ENCODE peak calls at places on chromosomes 12 and 14, in six cellular contexts. K is K562, M is A549, J is WTC11, E is H1, W is HepG2. C is an unnamed sample.

GRCh38 chr12:90069711-90070110 is 361.1 kb upstream of the ATP2B1 start:
- DNase-seq in K (no peak), M (no peak), J (no peak), E (no peak), W (no peak), C (no peak)

GRCh38 chr12:49932746-49933145 is 17.8 kb upstream of the AQP2 start:
- DNase-seq in K (no peak), M (no peak), J (no peak), E (no peak), W (no peak), C (no peak)

GRCh38 chr12:123427036-123427769 is 9.3 kb downstream of the RILPL2 start:
- DNase-seq in K (no peak), M (no peak), J (no peak), E (no peak), W (no peak), C (no peak)

GRCh38 chr14:104138098-104138890 is at the start of gene KIF26A:
- DNase-seq in K (peak), M (peak), J (peak), E (no peak), W (no peak), C (peak)

GRCh38 chr14:77141592-77142288 is at the start of gene ZDHHC22:
- DNase-seq in K (no peak), M (peak), J (peak), E (no peak), W (no peak), C (no peak)

GRCh38 chr14:102474934-102475333 is 34.6 kb downstream of the ANKRD9 start:
- DNase-seq in K (no peak), M (no peak), J (no peak), E (no peak), W (no peak), C (no peak)

GRCh38 chr12:11718105-11718504 is 68.6 kb downstream of the ETV6 start:
- DNase-seq in K (no peak), M (no peak), J (no peak), E (no peak), W (no peak), C (no peak)

GRCh38 chr12:67892289-67892688 is 97.0 kb upstream of the IFNG-AS1 start:
- DNase-seq in K (no peak), M (no peak), J (no peak), E (no peak), W (no peak), C (no peak)

GRCh38 chr14:52377940-52378339 is 63.8 kb downstream of the PTGER2 start:
- DNase-seq in K (no peak), M (no peak), J (peak), E (no peak), W (no peak), C (no peak)

GRCh38 chr12:105706321-105706972 is 376.0 kb downstream of the C12orf75 start:
- DNase-seq in K (no peak), M (no peak), J (no peak), E (peak), W (no peak), C (peak)

GRCh38 chr12:39831587-39832315 is 212.1 kb upstream of the ABCD2 start:
- DNase-seq in K (no peak), M (peak), J (no peak), E (no peak), W (peak), C (peak)

GRCh38 chr12:131511803-131512564 is 198.9 kb upstream of the SFSWAP start:
- DNase-seq in K (no peak), M (no peak), J (no peak), E (no peak), W (no peak), C (no peak)

GRCh38 chr12:95215925-95216324 is 1.3 kb downstream of the FGD6 start:
- DNase-seq in K (no peak), M (peak), J (no peak), E (no peak), W (peak), C (peak)

GRCh38 chr12:67957383-67957782 is 31.9 kb upstream of the IFNG-AS1 start:
- DNase-seq in K (no peak), M (no peak), J (no peak), E (no peak), W (no peak), C (no peak)

GRCh38 chr12:128258866-128259555 is 8.0 kb upstream of the TMEM132C start:
- DNase-seq in K (no peak), M (no peak), J (no peak), E (no peak), W (no peak), C (no peak)

GRCh38 chr12:3225154-3225795 is 148.1 kb downstream of the TSPAN9 start:
- DNase-seq in K (no peak), M (no peak), J (no peak), E (no peak), W (no peak), C (peak)

GRCh38 chr12:125272252-125272980 is 207.2 kb downstream of the AACS start:
- DNase-seq in K (no peak), M (no peak), J (no peak), E (no peak), W (no peak), C (no peak)

GRCh38 chr14:20262642-20263128 is 23.6 kb downstream of the OR11H4 start:
- DNase-seq in K (no peak), M (peak), J (no peak), E (no peak), W (no peak), C (no peak)

GRCh38 chr12:50598321-50598862 is 93.6 kb downstream of the DIP2B start:
- DNase-seq in K (no peak), M (no peak), J (no peak), E (no peak), W (no peak), C (no peak)

GRCh38 chr14:24084439-24084838 is 9.7 kb upstream of the PCK2 start:
- DNase-seq in K (no peak), M (no peak), J (no peak), E (no peak), W (no peak), C (no peak)

GRCh38 chr12:122862110-122862634 is 26.9 kb downstream of the HIP1R start:
- DNase-seq in K (no peak), M (no peak), J (peak), E (no peak), W (no peak), C (no peak)

GRCh38 chr12:57744194-57744776 is 554 bp upstream of the TSPAN31 start:
- DNase-seq in K (peak), M (peak), J (peak), E (no peak), W (no peak), C (no peak)

DNA sequence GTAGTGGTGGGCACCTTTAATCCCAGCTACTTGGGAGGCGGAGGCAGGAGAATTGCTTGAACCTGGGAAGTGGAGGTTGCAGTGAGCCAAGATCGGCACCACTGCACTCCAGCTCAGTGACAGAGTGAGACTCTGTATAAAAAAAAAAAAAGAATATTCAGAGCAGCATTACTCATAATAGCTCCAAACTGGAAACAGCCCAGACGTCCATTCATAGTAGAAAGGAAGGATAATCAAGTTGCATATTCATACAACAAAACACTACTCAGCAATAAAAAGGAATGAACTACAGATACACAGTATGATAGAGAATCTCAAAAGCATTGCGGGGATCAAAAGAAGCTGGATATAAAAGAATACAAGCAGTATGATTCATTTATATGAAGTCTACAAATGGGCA is 19.1 kb downstream of the TMEM30B start:
- DNase-seq in K (no peak), M (no peak), J (no peak), E (no peak), W (no peak), C (no peak)
- TF ChIP-seq JUN in K (no peak), M (no peak), J (no peak), E (no peak), W (no peak), C (no peak)

DNA sequence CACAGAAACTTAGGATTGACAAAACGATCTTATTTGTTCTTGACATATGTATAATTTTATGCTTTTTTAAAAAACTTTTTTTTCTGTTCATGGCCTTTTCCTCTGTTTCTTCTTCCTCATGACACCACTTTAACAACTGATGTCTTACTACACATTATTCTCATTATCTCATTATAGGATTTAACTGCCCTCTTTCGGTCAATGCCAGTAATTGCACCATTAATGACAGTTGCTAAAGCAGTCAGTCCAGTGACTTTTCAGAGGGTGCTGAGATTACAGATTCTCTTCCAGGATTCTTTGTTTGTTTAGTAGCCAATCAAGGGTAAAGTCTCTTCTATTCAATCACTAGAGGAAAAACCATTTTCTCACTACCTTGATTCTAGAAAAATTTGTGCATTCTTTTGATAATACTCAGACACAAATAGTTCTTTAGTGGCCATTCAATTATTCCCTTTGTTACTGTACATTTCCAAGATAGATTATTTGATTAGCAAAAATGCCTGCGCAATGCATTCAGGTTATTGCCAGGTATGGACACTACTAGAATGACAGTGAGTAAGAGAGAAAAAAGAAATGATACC is 50.1 kb downstream of the KLRG1 start:
- DNase-seq in K (peak), M (peak), J (no peak), E (no peak), W (peak), C (peak)
- TF ChIP-seq JUN in K (no peak), M (no peak), J (no peak), E (no peak), W (no peak), C (no peak)

GRCh38 chr12:15627995-15628945 is 160.9 kb downstream of the EPS8 start:
- DNase-seq in K (no peak), M (peak), J (no peak), E (no peak), W (peak), C (peak)
- TF ChIP-seq JUN in K (no peak), M (no peak), J (no peak), E (no peak), W (no peak), C (no peak)

DNA sequence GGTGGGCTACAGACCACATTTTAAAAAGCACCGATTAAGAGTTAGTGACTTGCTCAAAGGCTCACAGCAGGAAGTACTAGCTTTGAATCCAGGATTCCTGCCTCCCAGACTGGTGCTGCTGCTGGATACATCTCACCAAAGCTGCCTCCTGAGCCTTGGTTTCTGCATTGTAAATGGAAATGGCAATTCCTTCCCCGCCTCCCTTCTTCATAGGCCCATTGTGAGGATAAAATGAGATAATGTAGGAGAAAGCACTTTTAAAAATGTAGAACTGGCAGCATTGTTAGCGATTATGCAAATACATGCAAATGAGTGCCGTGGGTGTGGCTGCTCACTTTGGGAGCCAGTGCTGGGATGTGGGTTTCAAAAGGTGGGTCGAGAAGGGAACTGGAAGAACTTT is 15.4 kb downstream of the PDE1B start:
- DNase-seq in K (no peak), M (no peak), J (peak), E (peak), W (no peak), C (no peak)
- TF ChIP-seq JUN in K (no peak), M (no peak), J (no peak), E (no peak), W (no peak), C (no peak)

DNA sequence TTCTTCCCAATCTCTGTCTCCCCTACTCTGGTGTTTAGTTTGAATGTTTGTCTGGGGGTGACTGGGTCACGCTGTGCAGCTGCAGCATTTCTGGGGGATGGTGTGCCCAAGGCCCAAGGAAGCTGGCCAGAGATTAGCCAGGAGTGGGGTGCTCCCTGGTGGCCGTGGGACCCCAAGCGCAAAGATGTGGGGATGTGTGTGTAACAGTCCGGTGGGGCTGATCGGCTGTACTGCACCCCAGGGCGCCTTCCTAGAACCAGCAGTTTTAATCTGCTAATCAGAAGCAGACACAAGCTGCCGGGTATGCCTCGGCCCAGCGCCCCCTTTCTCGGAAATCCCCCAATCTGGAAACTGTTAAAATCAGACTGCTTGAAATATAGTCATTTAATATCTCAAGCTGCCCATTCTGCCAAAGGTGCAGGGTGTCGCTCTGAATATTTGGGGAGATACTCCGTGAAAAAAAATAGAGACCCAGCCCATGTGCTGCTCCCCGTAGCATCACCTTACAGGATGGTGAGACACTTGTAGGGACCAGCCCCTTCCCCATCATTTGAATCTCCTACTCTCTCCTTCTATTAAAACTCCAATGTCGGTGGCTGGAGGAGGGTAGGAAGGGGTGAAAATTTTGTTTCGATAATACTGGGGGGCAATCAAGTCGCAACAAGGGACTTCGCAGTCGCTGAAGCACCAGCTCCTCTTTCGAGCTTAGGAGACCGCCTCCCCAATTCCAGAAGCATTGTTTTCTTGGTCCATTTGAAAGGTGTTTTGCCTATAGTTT is 4.3 kb downstream of the HOXC9 start:
- DNase-seq in K (no peak), M (no peak), J (no peak), E (no peak), W (no peak), C (no peak)
- TF ChIP-seq JUN in K (no peak), M (no peak), J (no peak), E (no peak), W (no peak), C (no peak)

DNA sequence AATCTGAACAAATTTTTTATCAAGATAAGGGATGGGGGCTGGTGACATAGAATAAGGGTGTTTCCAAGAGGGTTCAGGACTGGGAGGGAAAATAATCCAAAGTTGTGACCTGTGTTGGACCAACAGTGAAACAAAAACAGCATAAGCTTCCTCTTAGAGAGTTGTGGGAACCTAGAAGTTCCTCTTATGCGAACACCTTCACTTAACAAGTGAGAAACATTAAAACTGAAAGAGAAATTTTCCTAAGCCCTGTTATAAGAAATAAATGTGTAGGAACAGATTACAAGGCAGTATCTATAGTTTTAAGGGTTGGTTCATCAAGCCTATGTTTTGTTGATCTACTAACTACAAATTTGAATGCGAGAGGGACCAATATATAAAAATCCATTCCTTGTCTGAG is 58.4 kb downstream of the LLPH start:
- DNase-seq in K (no peak), M (no peak), J (no peak), E (no peak), W (no peak), C (no peak)
- TF ChIP-seq JUN in K (no peak), M (no peak), J (no peak), E (no peak), W (no peak), C (no peak)

GRCh38 chr12:4379410-4379809 is at the start of gene FGF23:
- DNase-seq in K (peak), M (no peak), J (peak), E (peak), W (peak), C (peak)
- TF ChIP-seq JUN in K (no peak), M (no peak), J (no peak), E (no peak), W (no peak), C (no peak)

GRCh38 chr12:25458047-25458552 is 95.0 kb downstream of the LMNTD1 start:
- DNase-seq in K (no peak), M (peak), J (no peak), E (no peak), W (peak), C (peak)
- TF ChIP-seq JUN in K (no peak), M (no peak), J (no peak), E (no peak), W (no peak), C (peak)

GRCh38 chr14:58747181-58747580 is 109.4 kb downstream of the DACT1 start:
- DNase-seq in K (no peak), M (peak), J (no peak), E (no peak), W (no peak), C (no peak)

GRCh38 chr14:58750321-58751269 is 112.8 kb downstream of the DACT1 start:
- DNase-seq in K (no peak), M (no peak), J (no peak), E (no peak), W (no peak), C (no peak)

GRCh38 chr14:58746701-58747100 is 108.9 kb downstream of the DACT1 start:
- DNase-seq in K (no peak), M (no peak), J (no peak), E (no peak), W (no peak), C (no peak)

GRCh38 chr14:58751788-58752187 is 114.0 kb downstream of the DACT1 start:
- DNase-seq in K (no peak), M (no peak), J (no peak), E (no peak), W (no peak), C (no peak)

DNA sequence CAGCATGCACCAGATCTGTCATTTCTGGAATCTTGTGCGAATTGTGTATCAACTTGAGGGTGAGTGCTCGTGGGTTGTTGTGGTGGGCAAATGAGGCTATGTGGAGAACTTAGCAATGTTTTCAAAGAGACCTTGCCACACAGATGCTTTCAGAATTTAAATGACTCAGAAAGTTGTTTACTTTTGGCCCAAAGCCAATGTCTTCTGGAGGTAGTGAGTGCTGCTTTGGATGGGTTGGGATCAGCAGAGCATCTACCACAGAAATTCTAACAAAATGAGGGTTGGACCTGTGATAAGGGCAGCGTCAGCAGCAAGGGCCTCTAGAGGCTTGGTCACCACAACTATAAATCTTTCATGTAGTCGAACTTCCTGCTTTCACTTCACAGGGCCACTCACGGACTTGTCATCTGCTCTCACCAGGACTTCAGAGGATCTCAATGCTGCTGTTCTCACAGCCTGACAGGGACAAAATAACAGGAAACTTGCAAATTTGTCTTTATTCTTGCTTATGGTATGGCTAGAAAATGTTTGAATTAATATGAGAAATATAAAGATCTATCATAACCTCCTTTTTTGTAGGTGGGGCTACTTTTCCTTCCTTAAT is 111.4 kb downstream of the DACT1 start:
- DNase-seq in K (peak), M (peak), J (no peak), E (no peak), W (peak), C (peak)
- TF ChIP-seq JUN in K (no peak), M (no peak), J (no peak), E (no peak), W (no peak), C (no peak)

C was measured in endothelial cell of umbilical vein.